ENCODE peak calls at places on chromosomes 5 and 9, in nine cellular contexts. O, J, M, G, I, E, K, N and W are unnamed samples.

GRCh38 chr9:76835571-76836283 is 70.2 kb downstream of the PRUNE2 start:
- DNase-seq in O (no peak), J (peak), M (peak), G (peak), I (no peak), E (no peak), K (peak), N (no peak), W (peak)

GRCh38 chr9:5425006-5425628 is 12.6 kb downstream of the PLGRKT start:
- DNase-seq in O (no peak), J (peak), M (peak), G (peak), I (no peak), E (peak), K (peak), N (no peak), W (peak)

GRCh38 chr5:35859101-35859661 is 2.5 kb downstream of the IL7R start:
- DNase-seq in O (no peak), J (peak), M (peak), G (no peak), I (no peak), E (peak), K (no peak), N (no peak), W (no peak)

GRCh38 chr5:5304361-5305035 is 118.0 kb upstream of the ICE1 start:
- DNase-seq in O (no peak), J (no peak), M (no peak), G (no peak), I (no peak), E (peak), K (no peak), N (no peak), W (no peak)

GRCh38 chr9:135506327-135507103 is 6.0 kb downstream of the MRPS2 start:
- DNase-seq in O (no peak), J (no peak), M (no peak), G (no peak), I (no peak), E (no peak), K (no peak), N (peak), W (no peak)

GRCh38 chr5:108729306-108729645 is 18.4 kb upstream of the FER start:
- DNase-seq in O (no peak), J (no peak), M (no peak), G (no peak), I (no peak), E (no peak), K (peak), N (no peak), W (peak)

GRCh38 chr5:14209222-14209822 is 66.2 kb downstream of the TRIO start:
- DNase-seq in O (no peak), J (no peak), M (no peak), G (no peak), I (no peak), E (no peak), K (no peak), N (no peak), W (no peak)

GRCh38 chr9:82982271-82982880 is 80.6 kb downstream of the RASEF start:
- DNase-seq in O (no peak), J (no peak), M (no peak), G (no peak), I (no peak), E (no peak), K (peak), N (no peak), W (no peak)

GRCh38 chr9:75889977-75890540 is 414 bp upstream of the PCSK5 start:
- DNase-seq in O (peak), J (peak), M (peak), G (peak), I (no peak), E (no peak), K (peak), N (peak), W (peak)

GRCh38 chr9:100222674-100223073 is 123.6 kb downstream of the INVS start:
- DNase-seq in O (no peak), J (peak), M (peak), G (peak), I (no peak), E (peak), K (peak), N (no peak), W (peak)

GRCh38 chr5:115549154-115549553 is 4.6 kb upstream of the FEM1C start:
- DNase-seq in O (no peak), J (peak), M (peak), G (peak), I (peak), E (peak), K (peak), N (peak), W (peak)

GRCh38 chr5:86971034-86971511 is 296.6 kb upstream of the RASA1 start:
- DNase-seq in O (no peak), J (peak), M (peak), G (peak), I (peak), E (peak), K (peak), N (peak), W (peak)
- TF ChIP-seq CTCF in O (peak), J (peak), M (peak), G (peak), I (no peak), E (peak), K (peak), N (peak), W (peak)

GRCh38 chr5:151051931-151052608 is 28.8 kb downstream of the TNIP1 start:
- DNase-seq in O (no peak), J (no peak), M (no peak), G (no peak), I (no peak), E (no peak), K (no peak), N (no peak), W (no peak)

GRCh38 chr5:151048526-151048925 is 28.1 kb downstream of the GPX3 start:
- DNase-seq in O (no peak), J (no peak), M (peak), G (peak), I (peak), E (no peak), K (no peak), N (no peak), W (peak)

GRCh38 chr5:151052834-151053233 is 28.0 kb downstream of the TNIP1 start:
- DNase-seq in O (no peak), J (no peak), M (no peak), G (no peak), I (no peak), E (no peak), K (no peak), N (no peak), W (no peak)

GRCh38 chr5:151051066-151051930 is 29.5 kb downstream of the TNIP1 start:
- DNase-seq in O (peak), J (peak), M (peak), G (peak), I (peak), E (peak), K (peak), N (peak), W (peak)

GRCh38 chr5:151047814-151048425 is 27.5 kb downstream of the GPX3 start:
- DNase-seq in O (no peak), J (peak), M (peak), G (peak), I (peak), E (peak), K (peak), N (peak), W (peak)
- TF ChIP-seq CTCF in O (peak), J (peak), M (peak), G (peak), I (peak), E (peak), K (peak), N (peak), W (peak)

GRCh38 chr5:167552356-167552755 is 739.1 kb upstream of the WWC1 start:
- DNase-seq in O (no peak), J (no peak), M (no peak), G (no peak), I (no peak), E (no peak), K (no peak), N (no peak), W (no peak)

GRCh38 chr5:167554564-167555254 is 736.7 kb upstream of the WWC1 start:
- DNase-seq in O (no peak), J (no peak), M (no peak), G (no peak), I (no peak), E (no peak), K (no peak), N (no peak), W (no peak)

DNA sequence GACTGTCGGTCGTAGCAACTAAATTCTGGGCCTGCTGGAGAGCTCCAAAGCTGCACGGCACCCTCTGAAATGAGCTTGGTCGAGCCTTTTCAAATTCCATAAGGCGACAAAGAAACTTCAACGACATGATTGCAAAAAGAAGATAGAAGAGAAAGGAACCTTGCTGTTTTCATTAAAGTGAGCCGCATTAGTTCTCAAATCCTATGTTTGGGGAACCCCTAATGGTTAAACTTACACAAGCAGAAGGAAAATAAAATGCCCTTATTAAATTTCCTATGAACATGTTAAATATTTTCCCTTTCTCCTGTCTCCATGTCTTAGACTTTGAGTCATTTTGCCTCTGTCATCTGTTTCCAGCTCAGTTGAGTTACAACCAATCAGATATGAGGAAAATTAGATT is 735.7 kb upstream of the WWC1 start:
- DNase-seq in O (no peak), J (peak), M (no peak), G (no peak), I (no peak), E (no peak), K (no peak), N (no peak), W (no peak)
- TF ChIP-seq CTCF in O (no peak), J (no peak), M (no peak), G (no peak), I (no peak), E (no peak), K (no peak), N (no peak), W (no peak)

GRCh38 chr5:78634634-78635033 is 13.9 kb downstream of the LHFPL2 start:
- DNase-seq in O (no peak), J (no peak), M (no peak), G (peak), I (no peak), E (no peak), K (no peak), N (no peak), W (no peak)
- TF ChIP-seq CTCF in O (no peak), J (peak), M (peak), G (peak), I (no peak), E (peak), K (no peak), N (peak), W (no peak)

DNA sequence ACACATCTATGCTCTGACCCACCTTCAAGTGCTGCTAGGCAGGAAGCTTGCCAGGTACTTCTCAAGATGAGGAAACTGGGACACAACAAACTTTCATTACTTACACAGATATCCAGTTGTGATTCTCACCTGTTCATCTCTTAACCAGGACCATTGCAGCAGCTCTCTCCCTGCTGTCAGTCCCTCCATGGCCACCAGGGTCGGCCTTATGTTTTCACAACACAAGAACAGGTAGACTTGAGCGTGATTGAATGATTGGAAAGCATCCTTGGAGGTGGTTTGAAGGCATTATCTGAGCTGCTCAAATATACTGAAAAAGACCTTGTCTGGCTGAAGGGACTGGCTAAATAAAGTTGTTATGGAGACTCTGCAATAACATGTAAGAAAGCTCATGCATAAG is 94.4 kb downstream of the MTREX start:
- DNase-seq in O (no peak), J (no peak), M (no peak), G (no peak), I (peak), E (no peak), K (no peak), N (no peak), W (peak)
- TF ChIP-seq CTCF in O (peak), J (peak), M (peak), G (peak), I (no peak), E (no peak), K (peak), N (peak), W (no peak)

DNA sequence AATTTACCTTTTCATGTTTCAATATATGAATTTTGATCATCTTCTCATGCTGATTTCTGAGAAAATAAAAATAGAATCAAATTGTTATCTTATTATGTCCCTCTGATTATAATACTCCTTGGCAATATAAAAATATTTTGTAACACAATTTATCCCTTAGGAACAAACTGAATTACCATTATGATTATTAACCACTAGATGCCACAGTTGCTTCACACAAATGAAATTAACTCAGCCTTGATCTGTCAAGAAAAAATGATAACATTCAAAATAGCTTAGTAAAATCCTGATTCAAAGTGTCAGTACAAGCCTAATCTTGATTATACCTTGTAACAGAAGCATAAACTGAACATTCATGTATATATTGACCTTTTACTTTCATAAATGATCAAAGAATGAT is 4.8 kb upstream of the CHSY3 start:
- DNase-seq in O (no peak), J (peak), M (peak), G (peak), I (no peak), E (no peak), K (peak), N (no peak), W (peak)
- TF ChIP-seq CTCF in O (peak), J (peak), M (peak), G (peak), I (no peak), E (peak), K (no peak), N (no peak), W (peak)